ENCODE peak calls at places on chromosome 16, in seven cellular contexts. E, X, D, M, W, T and I are unnamed samples. For H3K27me3 and H3K4me1, the result is how much of the 10 kb centered on the place peaks cover.

GRCh38 chr16:23464196-23464595 is 11.2 kb upstream of the COG7 start:
- DNase-seq in E (no peak), X (no peak), D (no peak), M (no peak), W (no peak), T (no peak), I (no peak)

GRCh38 chr16:26051078-26051477 is 359.3 kb downstream of the HS3ST4 start:
- DNase-seq in E (no peak), X (no peak), D (no peak), M (no peak), W (no peak), T (no peak), I (no peak)

GRCh38 chr16:88798772-88799455 is 4.7 kb upstream of the CDT1 start:
- DNase-seq in E (no peak), X (no peak), D (no peak), M (no peak), W (no peak), T (no peak), I (no peak)

GRCh38 chr16:4344659-4345438 is 6.3 kb downstream of the PAM16 start:
- DNase-seq in E (no peak), X (no peak), D (no peak), M (no peak), W (no peak), T (no peak), I (no peak)

GRCh38 chr16:89244754-89245153 is 27.3 kb downstream of the ZNF778 start:
- DNase-seq in E (no peak), X (no peak), D (no peak), M (no peak), W (no peak), T (no peak), I (no peak)

GRCh38 chr16:75229172-75230031 is 10.6 kb downstream of the CTRB1 start:
- DNase-seq in E (peak), X (no peak), D (no peak), M (no peak), W (no peak), T (no peak), I (peak)

GRCh38 chr16:22189473-22190168 is 16.5 kb upstream of the EEF2K start:
- DNase-seq in E (peak), X (peak), D (peak), M (peak), W (peak), T (peak), I (peak)

GRCh38 chr16:180921-181667 is 835 bp downstream of the HBQ1 start:
- DNase-seq in E (peak), X (peak), D (peak), M (peak), W (peak), T (peak), I (peak)

GRCh38 chr16:12144355-12144754 is 167.8 kb downstream of the SNX29 start:
- DNase-seq in E (no peak), X (no peak), D (no peak), M (no peak), W (no peak), T (no peak), I (no peak)

GRCh38 chr16:24139282-24139681 is 116.9 kb upstream of the CACNG3 start:
- DNase-seq in E (no peak), X (no peak), D (no peak), M (no peak), W (no peak), T (no peak), I (no peak)

GRCh38 chr16:83888672-83889044 is 10.3 kb upstream of the MLYCD start:
- DNase-seq in E (no peak), X (no peak), D (no peak), M (no peak), W (no peak), T (no peak), I (no peak)

GRCh38 chr16:88936008-88936912 is 40.7 kb downstream of the CBFA2T3 start:
- DNase-seq in E (peak), X (no peak), D (peak), M (peak), W (no peak), T (no peak), I (no peak)

GRCh38 chr16:14600164-14600563 is 29.9 kb downstream of the PARN start:
- DNase-seq in E (no peak), X (peak), D (no peak), M (no peak), W (no peak), T (no peak), I (no peak)

GRCh38 chr16:27489906-27490305 is 59.8 kb downstream of the GTF3C1 start:
- DNase-seq in E (no peak), X (no peak), D (no peak), M (no peak), W (no peak), T (no peak), I (no peak)

GRCh38 chr16:17108596-17108995 is 362.2 kb downstream of the XYLT1 start:
- DNase-seq in E (no peak), X (no peak), D (no peak), M (no peak), W (no peak), T (no peak), I (no peak)

GRCh38 chr16:88383401-88384221 is 852 bp downstream of the ZNF469 start:
- DNase-seq in E (peak), X (peak), D (no peak), M (no peak), W (peak), T (no peak), I (peak)

GRCh38 chr16:81292936-81293335 is 21.8 kb upstream of the GAN start:
- DNase-seq in E (no peak), X (no peak), D (no peak), M (no peak), W (no peak), T (no peak), I (no peak)

GRCh38 chr16:88393034-88393433 is 10.3 kb downstream of the ZNF469 start:
- DNase-seq in E (peak), X (peak), D (no peak), M (no peak), W (no peak), T (no peak), I (no peak)

GRCh38 chr16:49859139-49859947 is 3.4 kb upstream of the ZNF423 start:
- DNase-seq in E (peak), X (peak), D (peak), M (peak), W (peak), T (no peak), I (peak)

GRCh38 chr16:5412721-5413120 is 315.1 kb upstream of the EEF2KMT start:
- DNase-seq in E (no peak), X (no peak), D (no peak), M (no peak), W (no peak), T (no peak), I (no peak)

GRCh38 chr16:47565454-47565853 is 104.3 kb downstream of the PHKB start:
- DNase-seq in E (peak), X (peak), D (peak), M (peak), W (no peak), T (peak), I (no peak)

GRCh38 chr16:81457326-81458133 is 12.9 kb downstream of the CMIP start:
- DNase-seq in E (no peak), X (peak), D (peak), M (no peak), W (no peak), T (no peak), I (peak)

GRCh38 chr16:69273009-69273408 is 38.1 kb upstream of the VPS4A start:
- DNase-seq in E (no peak), X (no peak), D (no peak), M (no peak), W (no peak), T (no peak), I (no peak)

GRCh38 chr16:50666658-50667496 is 14.2 kb downstream of the SNX20 start:
- DNase-seq in E (no peak), X (no peak), D (no peak), M (no peak), W (no peak), T (no peak), I (no peak)

GRCh38 chr16:71344315-71344905 is 14.1 kb upstream of the CALB2 start:
- DNase-seq in E (no peak), X (no peak), D (no peak), M (no peak), W (no peak), T (no peak), I (no peak)

GRCh38 chr16:89139907-89140361 is 31.6 kb upstream of the CDH15 start:
- DNase-seq in E (no peak), X (no peak), D (no peak), M (no peak), W (peak), T (no peak), I (no peak)

GRCh38 chr16:13333336-13333735 is 431.9 kb downstream of the SHISA9 start:
- DNase-seq in E (no peak), X (no peak), D (no peak), M (no peak), W (no peak), T (no peak), I (no peak)

GRCh38 chr16:83682126-83682857 is 125.5 kb upstream of the HSBP1 start:
- DNase-seq in E (no peak), X (no peak), D (no peak), M (no peak), W (no peak), T (no peak), I (no peak)

GRCh38 chr16:29876578-29877249 is 13.7 kb upstream of the CDIPT start:
- DNase-seq in E (no peak), X (no peak), D (no peak), M (no peak), W (no peak), T (no peak), I (no peak)

GRCh38 chr16:87580855-87581261 is 21.4 kb upstream of the JPH3 start:
- DNase-seq in E (no peak), X (no peak), D (no peak), M (no peak), W (peak), T (no peak), I (no peak)

GRCh38 chr16:86285421-86285820 is 224.9 kb upstream of the FOXF1 start:
- DNase-seq in E (no peak), X (no peak), D (no peak), M (no peak), W (no peak), T (no peak), I (peak)
- H3K27me3 ChIP-seq in E (under half), X (half or more), D (under half), M (under half), W (under half), T (half or more), I (under half)

DNA sequence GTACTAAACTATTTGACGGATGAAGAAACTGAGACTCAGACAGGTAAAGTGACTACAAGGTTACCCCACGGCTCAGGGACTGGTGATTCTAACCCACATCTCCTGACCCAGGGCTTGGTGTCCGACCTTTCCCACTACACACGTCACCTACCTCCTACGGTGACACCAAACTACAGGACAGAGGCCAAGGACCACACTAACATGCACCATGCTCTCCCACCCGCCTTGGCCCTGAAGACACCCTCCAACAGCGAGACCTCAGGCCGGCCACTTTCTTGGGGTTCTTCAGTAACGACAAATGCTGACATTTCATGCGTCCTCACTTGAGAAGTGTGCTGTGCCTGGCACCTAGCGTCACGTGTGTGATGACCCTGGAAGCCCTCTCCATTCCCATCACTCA is 6.4 kb downstream of the KNOP1 start:
- DNase-seq in E (no peak), X (no peak), D (no peak), M (no peak), W (no peak), T (no peak), I (no peak)
- TF ChIP-seq POLR2A in E (no peak), X (no peak), D (no peak), M (no peak), W (no peak), T (no peak), I (no peak)

DNA sequence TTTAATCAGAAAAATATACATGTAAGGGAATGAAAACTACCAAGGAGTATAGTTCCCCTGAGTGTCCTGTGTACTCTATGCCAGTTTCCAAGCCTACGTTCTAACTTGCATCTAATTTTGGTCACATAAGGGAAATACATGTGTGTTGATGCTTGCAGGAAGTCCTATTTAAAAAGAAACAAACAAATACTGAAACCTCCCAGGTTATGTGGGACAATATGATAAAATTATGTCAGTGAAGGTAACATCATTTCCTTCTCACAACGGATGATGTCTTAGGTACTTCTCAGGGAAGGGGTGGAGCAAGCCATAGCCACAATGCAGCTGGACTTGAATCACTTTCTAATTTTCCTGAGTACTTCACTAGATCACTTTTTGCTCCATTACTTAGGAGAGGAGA is 115.9 kb downstream of the ZFHX3 start:
- DNase-seq in E (no peak), X (no peak), D (no peak), M (no peak), W (no peak), T (no peak), I (no peak)
- H3K4me1 ChIP-seq in E (under half), X (under half), D (under half), M (under half), W (under half), T (under half), I (under half)

GRCh38 chr16:3030872-3031212 is 5.9 kb downstream of the BICDL2 start:
- DNase-seq in E (no peak), X (no peak), D (no peak), M (no peak), W (no peak), T (no peak), I (no peak)
- H3K27me3 ChIP-seq in E (half or more), X (under half), D (under half), M (half or more), W (under half), T (half or more), I (under half)

DNA sequence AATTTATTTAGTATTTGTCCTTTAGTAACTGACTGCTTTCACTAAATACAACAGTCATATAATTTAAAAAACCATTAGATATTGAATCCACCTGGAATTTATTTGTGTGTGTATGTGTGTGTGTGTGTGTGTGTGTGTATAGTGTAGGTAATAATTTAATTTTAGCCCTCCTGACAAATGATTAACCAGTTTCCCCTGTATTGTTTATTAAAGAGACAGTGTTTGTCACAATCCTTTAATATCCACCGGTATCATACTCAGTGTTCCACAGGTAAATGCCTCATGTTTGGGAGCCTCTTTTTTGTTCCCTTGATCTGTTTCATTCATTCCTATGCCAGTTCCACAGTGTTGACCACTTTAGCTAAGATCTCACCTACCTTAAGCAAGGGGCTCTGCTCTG is 134.6 kb upstream of the IRX3 start:
- DNase-seq in E (no peak), X (no peak), D (no peak), M (no peak), W (no peak), T (no peak), I (no peak)
- TF ChIP-seq POLR2A in E (no peak), X (no peak), D (no peak), M (no peak), W (no peak), T (no peak), I (no peak)

GRCh38 chr16:20870122-20870521 is 30.0 kb downstream of the DCUN1D3 start:
- DNase-seq in E (no peak), X (no peak), D (no peak), M (no peak), W (no peak), T (no peak), I (no peak)
- H3K4me1 ChIP-seq in E (under half), X (half or more), D (under half), M (half or more), W (under half), T (half or more), I (under half)

DNA sequence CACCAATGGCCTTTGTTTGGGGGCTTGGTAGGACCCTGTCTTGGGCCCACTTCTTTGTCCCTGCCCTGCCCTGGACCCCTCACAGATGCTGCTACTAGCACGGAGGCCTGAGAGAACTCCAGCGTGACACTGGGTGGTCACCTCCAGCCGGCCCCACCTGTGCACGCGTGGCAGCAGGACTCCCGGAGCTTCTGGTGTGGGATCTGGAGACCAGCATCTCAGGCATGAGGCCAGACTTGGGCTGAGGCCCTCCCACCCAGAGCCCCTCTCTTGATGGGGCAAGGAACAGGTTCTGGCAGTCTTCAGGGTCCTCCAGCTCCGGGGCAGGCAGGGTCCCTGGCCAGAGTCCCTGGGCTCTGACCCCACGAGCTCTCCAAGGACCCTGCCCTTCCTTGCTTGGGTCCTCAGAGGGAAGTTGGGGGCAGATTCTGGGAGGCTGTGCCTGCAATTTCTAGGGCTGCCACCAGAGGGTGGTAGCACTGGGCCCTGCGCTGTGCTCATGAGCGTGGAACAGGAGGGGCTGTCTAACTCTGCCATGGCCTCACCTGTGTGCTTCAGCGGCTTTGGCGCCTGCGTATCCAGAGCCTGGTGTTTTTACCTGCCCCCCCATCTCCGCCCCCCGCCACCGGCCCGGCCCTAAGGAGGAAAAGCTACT is 3.1 kb upstream of the BAIAP3 start:
- DNase-seq in E (no peak), X (no peak), D (no peak), M (no peak), W (no peak), T (no peak), I (no peak)
- H3K27me3 ChIP-seq in E (under half), X (under half), D (under half), M (under half), W (under half), T (half or more), I (under half)

GRCh38 chr16:67183627-67184452 is at the start of gene MATCAP1:
- DNase-seq in E (peak), X (peak), D (peak), M (peak), W (peak), T (peak), I (peak)
- TF ChIP-seq POLR2A in E (peak), X (peak), D (peak), M (peak), W (peak), T (no peak), I (peak)

DNA sequence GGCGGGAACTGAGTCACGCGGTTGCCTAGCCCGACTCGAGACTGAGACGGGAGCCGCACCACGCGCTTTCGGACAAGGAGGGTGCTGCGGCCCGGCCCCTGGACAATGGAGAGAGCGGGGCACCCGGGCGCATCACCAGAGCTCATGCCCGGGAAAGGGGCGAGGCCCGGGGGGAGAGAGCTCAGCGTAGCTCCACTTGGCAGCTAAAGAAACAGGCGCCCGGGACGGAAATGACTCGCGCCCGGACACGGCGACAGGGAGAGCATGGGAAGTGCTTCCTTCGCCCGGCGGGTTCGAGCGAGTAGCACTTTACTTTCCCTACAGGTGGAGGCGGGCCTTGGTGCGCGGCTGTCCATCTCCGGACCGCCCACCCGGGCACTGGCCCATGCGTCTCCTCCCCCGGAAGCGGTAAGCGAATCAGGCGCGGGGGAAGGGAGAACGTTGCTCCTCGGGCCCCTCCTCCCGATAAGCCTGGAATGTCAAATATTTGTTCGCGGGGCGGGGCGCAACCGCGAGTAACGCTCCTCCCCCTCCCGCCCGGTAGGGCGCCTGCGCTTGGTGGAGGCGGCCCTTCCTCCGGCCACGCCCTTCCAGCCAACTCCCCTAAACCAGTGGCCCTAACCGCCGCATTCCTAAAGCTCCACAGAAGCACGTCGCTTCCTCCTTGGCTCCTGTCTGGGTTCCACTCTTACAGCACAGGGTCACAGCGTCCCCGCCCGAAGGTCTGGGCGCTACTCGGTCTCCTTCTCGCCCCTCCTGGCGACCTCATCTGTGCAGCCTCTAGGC is 1.5 kb upstream of the ESRP2 start:
- DNase-seq in E (peak), X (peak), D (peak), M (peak), W (peak), T (peak), I (peak)
- H3K4me1 ChIP-seq in E (under half), X (under half), D (under half), M (under half), W (under half), T (under half), I (under half)